ENCODE peak calls at places on chromosomes 6 and 20, in six cellular contexts. Y is GM12865, B is heart right ventricle, I is Calu3, U is tibial nerve, Z is mammary epithelial cell. N is an unnamed sample.
A peak's percentile ranks its signal among the peaks of the same experiment; 100 is the strongest.

GRCh38 chr20:3808141-3808479 is 12.0 kb downstream of the CDC25B start:
- DNase-seq in Y (no peak), B (peak; percentile 81), I (peak; percentile 66), U (peak; percentile 87), Z (peak; percentile 78), N (no peak)

GRCh38 chr20:709421-709820 is 33.8 kb upstream of the SCRT2 start:
- DNase-seq in Y (no peak), B (peak; percentile 42), I (no peak), U (no peak), Z (peak; percentile 10), N (no peak)

GRCh38 chr20:4488407-4489339 is 233.0 kb upstream of the PRND start:
- DNase-seq in Y (no peak), B (no peak), I (no peak), U (no peak), Z (peak; percentile 85), N (no peak)

GRCh38 chr6:3510178-3510577 is 53.3 kb upstream of the SLC22A23 start:
- DNase-seq in Y (no peak), B (no peak), I (no peak), U (no peak), Z (no peak), N (no peak)

GRCh38 chr6:163996491-163996890 is 582.0 kb downstream of the QKI start:
- DNase-seq in Y (no peak), B (no peak), I (no peak), U (no peak), Z (no peak), N (no peak)

GRCh38 chr20:49747707-49748524 is 34.2 kb upstream of the B4GALT5 start:
- DNase-seq in Y (peak; percentile 11), B (peak; percentile 93), I (peak; percentile 20), U (peak; percentile 74), Z (no peak), N (no peak)

GRCh38 chr20:58374906-58375760 is 13.9 kb upstream of the VAPB start:
- DNase-seq in Y (no peak), B (peak; percentile 15), I (no peak), U (no peak), Z (no peak), N (no peak)

GRCh38 chr20:46303176-46303956 is 4.9 kb downstream of the CDH22 start:
- DNase-seq in Y (no peak), B (no peak), I (no peak), U (no peak), Z (no peak), N (no peak)

GRCh38 chr6:163709693-163710092 is 295.2 kb downstream of the QKI start:
- DNase-seq in Y (no peak), B (peak; percentile 67), I (no peak), U (no peak), Z (no peak), N (no peak)

GRCh38 chr20:20812141-20812540 is 99.7 kb upstream of the RALGAPA2 start:
- DNase-seq in Y (no peak), B (no peak), I (no peak), U (no peak), Z (no peak), N (no peak)
- TF ChIP-seq CTCF in Y (no peak), B (no peak), I (no peak), U (no peak), Z (no peak), N (no peak)

DNA sequence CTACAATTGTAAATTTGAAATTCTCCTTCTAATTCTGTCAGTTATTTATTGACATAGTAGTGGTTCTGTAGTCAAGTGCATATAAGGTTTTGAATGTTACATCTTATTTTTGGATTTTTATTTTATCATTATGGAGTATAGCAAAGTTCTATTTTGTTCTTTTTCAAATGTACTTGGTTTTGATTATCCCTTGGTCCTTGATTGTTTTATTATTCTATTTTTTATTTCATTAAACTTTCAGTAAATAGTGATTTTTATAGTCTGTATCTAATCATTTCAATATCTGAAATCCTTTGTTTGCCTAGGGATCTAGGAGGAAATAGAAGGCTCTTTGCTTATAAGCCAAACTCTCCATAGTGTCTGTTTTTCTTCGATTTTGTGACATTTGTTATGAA is 87.8 kb downstream of the HFE start:
- DNase-seq in Y (no peak), B (no peak), I (no peak), U (no peak), Z (no peak), N (no peak)
- TF ChIP-seq CTCF in Y (no peak), B (no peak), I (no peak), U (no peak), Z (no peak), N (no peak)

GRCh38 chr20:47377122-47377722 is 20.7 kb upstream of the ZMYND8 start:
- DNase-seq in Y (peak; percentile 38), B (no peak), I (no peak), U (no peak), Z (peak; percentile 82), N (no peak)
- TF ChIP-seq CTCF in Y (no peak), B (no peak), I (no peak), U (no peak), Z (peak; percentile 81), N (peak; percentile 6)

GRCh38 chr20:37757550-37757949 is 63.7 kb downstream of the CTNNBL1 start:
- DNase-seq in Y (peak; percentile 41), B (no peak), I (no peak), U (no peak), Z (peak; percentile 4), N (no peak)
- TF ChIP-seq CTCF in Y (no peak), B (peak; percentile 15), I (no peak), U (no peak), Z (no peak), N (no peak)

GRCh38 chr6:11042750-11043551 is 1.2 kb downstream of the ELOVL2 start:
- DNase-seq in Y (peak; percentile 24), B (peak; percentile 23), I (no peak), U (no peak), Z (no peak), N (peak; percentile 37)

GRCh38 chr6:11043552-11043960 is 549 bp downstream of the ELOVL2 start:
- DNase-seq in Y (no peak), B (no peak), I (no peak), U (no peak), Z (no peak), N (peak; percentile 41)

GRCh38 chr6:11042025-11042749 is 1.9 kb downstream of the ELOVL2 start:
- DNase-seq in Y (no peak), B (no peak), I (no peak), U (no peak), Z (no peak), N (no peak)

GRCh38 chr6:11043961-11044711 is at the start of gene ELOVL2:
- DNase-seq in Y (peak; percentile 12), B (peak; percentile 16), I (peak; percentile 25), U (no peak), Z (no peak), N (peak; percentile 84)

DNA sequence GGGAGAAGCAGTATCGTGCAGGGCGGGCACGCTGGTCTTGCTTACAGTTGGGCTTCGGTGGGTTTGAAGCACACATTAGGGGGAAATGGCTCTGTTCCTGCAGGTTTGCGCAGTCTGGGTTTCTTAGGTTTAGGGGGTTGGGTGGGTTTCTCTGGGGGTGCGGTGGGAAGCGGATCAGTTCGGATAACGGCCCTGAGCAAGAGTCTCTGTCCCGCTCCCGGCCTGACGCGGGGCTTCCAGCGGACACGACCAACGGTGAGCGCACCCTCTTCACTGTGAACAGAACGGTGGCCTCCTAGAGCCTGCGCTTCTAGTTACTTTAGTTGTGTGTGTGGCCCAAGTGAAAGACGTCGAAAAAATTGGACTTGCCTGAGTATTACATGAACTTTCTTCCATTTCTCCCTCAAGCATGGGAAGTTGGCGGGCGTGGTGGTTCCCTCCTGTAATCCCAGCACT is 635 bp upstream of the ELOVL2 start:
- DNase-seq in Y (no peak), B (no peak), I (no peak), U (no peak), Z (no peak), N (no peak)
- TF ChIP-seq CTCF in Y (no peak), B (no peak), I (no peak), U (no peak), Z (no peak), N (no peak)

GRCh38 chr20:32672982-32673727 is 586 bp downstream of the C20orf203 start:
- DNase-seq in Y (peak; percentile 80), B (no peak), I (no peak), U (no peak), Z (no peak), N (peak; percentile 71)

GRCh38 chr20:32670773-32671455 is 2.8 kb downstream of the C20orf203 start:
- DNase-seq in Y (peak; percentile 86), B (no peak), I (no peak), U (no peak), Z (no peak), N (no peak)

GRCh38 chr20:32672315-32672981 is 1.3 kb downstream of the C20orf203 start:
- DNase-seq in Y (peak; percentile 35), B (no peak), I (no peak), U (no peak), Z (no peak), N (peak; percentile 25)

GRCh38 chr20:32675223-32675975 is 1.7 kb upstream of the C20orf203 start:
- DNase-seq in Y (no peak), B (no peak), I (no peak), U (no peak), Z (no peak), N (no peak)

GRCh38 chr20:32674362-32674789 is 635 bp upstream of the C20orf203 start:
- DNase-seq in Y (peak; percentile 78), B (no peak), I (peak; percentile 83), U (peak; percentile 27), Z (peak; percentile 44), N (peak; percentile 71)
- TF ChIP-seq CTCF in Y (peak; percentile 79), B (peak; percentile 71), I (peak; percentile 88), U (peak; percentile 26), Z (peak; percentile 93), N (peak; percentile 71)

DNA sequence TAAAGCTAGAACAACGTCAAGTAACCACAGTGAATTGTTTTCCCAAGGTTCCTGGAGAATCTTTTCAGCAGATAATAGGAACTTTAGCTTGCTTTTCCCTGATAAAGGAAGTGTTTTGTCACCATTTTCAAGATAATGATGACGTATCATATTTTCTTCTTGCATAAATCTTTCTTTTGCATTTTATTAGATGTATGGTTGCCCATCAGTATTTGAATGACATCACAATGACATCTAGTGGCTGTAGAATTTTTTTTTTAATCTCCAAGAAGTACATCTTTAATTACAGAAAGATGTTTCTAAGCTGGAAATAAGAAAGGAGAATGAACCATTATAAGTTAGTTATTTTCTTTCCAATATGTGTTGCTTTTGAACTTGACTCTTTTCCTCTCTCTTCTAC is 83.0 kb downstream of the CENPW start:
- DNase-seq in Y (no peak), B (no peak), I (no peak), U (no peak), Z (no peak), N (no peak)
- TF ChIP-seq CTCF in Y (no peak), B (no peak), I (no peak), U (no peak), Z (no peak), N (no peak)

GRCh38 chr6:168713839-168714238 is 272.9 kb downstream of the SMOC2 start:
- DNase-seq in Y (no peak), B (no peak), I (peak; percentile 80), U (no peak), Z (no peak), N (no peak)
- TF ChIP-seq CTCF in Y (no peak), B (peak; percentile 10), I (peak; percentile 63), U (no peak), Z (no peak), N (no peak)